ENCODE peak calls at places on chromosomes 6 and 20, in nine cellular contexts. V is A172, M is stromal cell of bone marrow, J is AML-193, W is T-helper 1 cell, Z is NCI-H345, B is HS-5, P is AG10803, Y is AG09319. L is an unnamed sample.

GRCh38 chr6:30881987-30882763 is 2.1 kb upstream of the DDR1 start:
- DNase-seq in V (no peak), M (no peak), J (no peak), W (no peak), Z (no peak), B (no peak), P (no peak), Y (no peak), L (peak)

GRCh38 chr6:50707191-50707590 is 6.1 kb upstream of the TFAP2D start:
- DNase-seq in V (no peak), M (no peak), J (no peak), W (no peak), Z (no peak), B (no peak), P (no peak), Y (no peak), L (no peak)

GRCh38 chr6:163298079-163298807 is 116.3 kb upstream of the QKI start:
- DNase-seq in V (no peak), M (no peak), J (no peak), W (no peak), Z (no peak), B (no peak), P (no peak), Y (no peak), L (no peak)

GRCh38 chr6:116313377-116313776 is 33.6 kb upstream of the TSPYL1 start:
- DNase-seq in V (peak), M (no peak), J (no peak), W (no peak), Z (no peak), B (no peak), P (peak), Y (no peak), L (peak)

GRCh38 chr20:741620-742019 is 26.7 kb downstream of the SLC52A3 start:
- DNase-seq in V (no peak), M (no peak), J (no peak), W (no peak), Z (no peak), B (no peak), P (no peak), Y (no peak), L (no peak)

GRCh38 chr6:126388235-126388634 is 48.3 kb downstream of the CENPW start:
- DNase-seq in V (no peak), M (no peak), J (no peak), W (no peak), Z (no peak), B (no peak), P (no peak), Y (no peak), L (no peak)

GRCh38 chr6:140806431-140806830 is 1326.3 kb upstream of the GJE1 start:
- DNase-seq in V (no peak), M (no peak), J (no peak), W (no peak), Z (no peak), B (no peak), P (no peak), Y (no peak), L (no peak)

GRCh38 chr6:133591330-133591729 is 297.6 kb upstream of the TCF21 start:
- DNase-seq in V (no peak), M (no peak), J (no peak), W (no peak), Z (no peak), B (no peak), P (peak), Y (no peak), L (no peak)

GRCh38 chr6:156848533-156848932 is 71.4 kb downstream of the ARID1B start:
- DNase-seq in V (peak), M (no peak), J (no peak), W (no peak), Z (peak), B (no peak), P (no peak), Y (no peak), L (peak)

GRCh38 chr6:70345619-70346018 is 42.7 kb upstream of the COL9A1 start:
- DNase-seq in V (no peak), M (no peak), J (no peak), W (no peak), Z (no peak), B (no peak), P (no peak), Y (no peak), L (no peak)

GRCh38 chr20:40632346-40632976 is 56.6 kb downstream of the MAFB start:
- DNase-seq in V (no peak), M (no peak), J (no peak), W (no peak), Z (peak), B (no peak), P (no peak), Y (no peak), L (no peak)

GRCh38 chr20:38338849-38339520 is 7.3 kb upstream of the LBP start:
- DNase-seq in V (no peak), M (no peak), J (no peak), W (no peak), Z (peak), B (no peak), P (no peak), Y (no peak), L (no peak)

GRCh38 chr6:170188571-170189001 is 102.3 kb downstream of the DLL1 start:
- DNase-seq in V (no peak), M (no peak), J (no peak), W (no peak), Z (no peak), B (no peak), P (no peak), Y (no peak), L (no peak)

GRCh38 chr20:44017905-44018683 is 103.4 kb downstream of the TOX2 start:
- DNase-seq in V (peak), M (peak), J (no peak), W (no peak), Z (peak), B (no peak), P (peak), Y (peak), L (peak)

GRCh38 chr6:43467752-43468151 is 9.6 kb upstream of the TJAP1 start:
- DNase-seq in V (no peak), M (no peak), J (no peak), W (no peak), Z (no peak), B (no peak), P (no peak), Y (no peak), L (no peak)

GRCh38 chr20:38424404-38424803 is 10.7 kb downstream of the SNHG17 start:
- DNase-seq in V (no peak), M (no peak), J (no peak), W (no peak), Z (no peak), B (no peak), P (no peak), Y (no peak), L (no peak)

GRCh38 chr20:46303176-46303956 is 4.9 kb downstream of the CDH22 start:
- DNase-seq in V (no peak), M (no peak), J (no peak), W (no peak), Z (peak), B (no peak), P (no peak), Y (no peak), L (no peak)

GRCh38 chr6:41548098-41548840 is 2.1 kb downstream of the FOXP4 start:
- DNase-seq in V (no peak), M (no peak), J (peak), W (no peak), Z (no peak), B (no peak), P (no peak), Y (no peak), L (no peak)

GRCh38 chr6:144297498-144298166 is 12.5 kb downstream of the UTRN start:
- DNase-seq in V (no peak), M (no peak), J (no peak), W (no peak), Z (no peak), B (no peak), P (peak), Y (no peak), L (no peak)

GRCh38 chr20:52342913-52343312 is 151.3 kb upstream of the ZFP64 start:
- DNase-seq in V (no peak), M (no peak), J (no peak), W (no peak), Z (no peak), B (no peak), P (no peak), Y (no peak), L (no peak)

GRCh38 chr20:34367155-34367554 is 4.1 kb downstream of the ITCH start:
- DNase-seq in V (no peak), M (no peak), J (no peak), W (no peak), Z (no peak), B (no peak), P (no peak), Y (no peak), L (no peak)

GRCh38 chr6:37381579-37381978 is 27.8 kb downstream of the RNF8 start:
- DNase-seq in V (peak), M (no peak), J (peak), W (peak), Z (peak), B (peak), P (peak), Y (no peak), L (peak)

GRCh38 chr20:24185801-24186200 is 197.2 kb upstream of the GGTLC1 start:
- DNase-seq in V (no peak), M (no peak), J (no peak), W (no peak), Z (no peak), B (no peak), P (no peak), Y (no peak), L (no peak)

GRCh38 chr6:20173833-20174796 is 38.2 kb downstream of the MBOAT1 start:
- DNase-seq in V (no peak), M (no peak), J (peak), W (no peak), Z (no peak), B (no peak), P (no peak), Y (no peak), L (no peak)

L was measured in astrocyte of the spinal cord.